ENCODE peak calls at places on chromosomes 16 and 17, in seven cellular contexts. B is stimulated activated naive CD8-positive, alpha-beta T cell treated with anti-CD3 and anti-CD28 coated beads, Interleukin-15, Interleukin-2, amounts not matched to agents 100 U/mL and 50 U/mL, for 24 hours; H is DND-41; M is aorta; J is activated CD8-positive, alpha-beta T cell treated with anti-CD3 and anti-CD28 coated beads, Interleukin-2, amount 10 ng/mL, durations not matched to agents 7 days and 5 days; K is upper lobe of right lung; P is naive B cell. C is an unnamed sample.

GRCh38 chr17:67620088-67620487 is 97.6 kb upstream of the NOL11 start:
- ATAC-seq in B (no peak), H (no peak), M (no peak), J (no peak), K (no peak), P (no peak), C (no peak)

GRCh38 chr17:47099451-47099986 is 89.6 kb downstream of the CDC27 start:
- ATAC-seq in B (no peak), H (no peak), M (no peak), J (no peak), K (no peak), P (peak), C (peak)

GRCh38 chr17:79097226-79098055 is 22.8 kb downstream of the ENGASE start:
- ATAC-seq in B (no peak), H (no peak), M (no peak), J (no peak), K (no peak), P (peak), C (peak)

GRCh38 chr17:48528153-48528912 is 2.5 kb downstream of the HOXB1 start:
- ATAC-seq in B (no peak), H (no peak), M (no peak), J (no peak), K (no peak), P (no peak), C (no peak)

GRCh38 chr17:12769981-12770380 is 19.3 kb upstream of the ARHGAP44 start:
- ATAC-seq in B (no peak), H (no peak), M (no peak), J (no peak), K (no peak), P (no peak), C (no peak)

GRCh38 chr16:20676268-20676828 is 21.1 kb downstream of the ACSM1 start:
- ATAC-seq in B (no peak), H (no peak), M (peak), J (peak), K (peak), P (peak), C (peak)

GRCh38 chr16:69494993-69495392 is 70.6 kb downstream of the CYB5B start:
- ATAC-seq in B (peak), H (no peak), M (no peak), J (no peak), K (peak), P (no peak), C (no peak)

GRCh38 chr17:49343273-49343672 is 18.8 kb downstream of the ZNF652 start:
- ATAC-seq in B (peak), H (peak), M (no peak), J (peak), K (peak), P (peak), C (peak)

GRCh38 chr17:71639865-71640264 is 481.0 kb upstream of the SOX9 start:
- ATAC-seq in B (no peak), H (no peak), M (no peak), J (no peak), K (peak), P (no peak), C (no peak)

GRCh38 chr17:46082293-46082692 is 83.2 kb downstream of the STH start:
- ATAC-seq in B (peak), H (no peak), M (no peak), J (no peak), K (no peak), P (no peak), C (no peak)

GRCh38 chr17:72749119-72749572 is 343.3 kb downstream of the SLC39A11 start:
- ATAC-seq in B (no peak), H (no peak), M (no peak), J (no peak), K (no peak), P (no peak), C (no peak)

GRCh38 chr16:10906482-10906881 is 29.5 kb downstream of the CIITA start:
- ATAC-seq in B (no peak), H (no peak), M (no peak), J (no peak), K (peak), P (no peak), C (no peak)

GRCh38 chr16:46907061-46907774 is 23.1 kb downstream of the GPT2 start:
- ATAC-seq in B (no peak), H (no peak), M (no peak), J (no peak), K (no peak), P (no peak), C (no peak)

GRCh38 chr17:58352843-58353719 is 1.1 kb upstream of the SUPT4H1 start:
- ATAC-seq in B (no peak), H (no peak), M (peak), J (no peak), K (peak), P (peak), C (peak)

GRCh38 chr17:64449545-64449944 is 630 bp downstream of the MILR1 start:
- ATAC-seq in B (no peak), H (no peak), M (no peak), J (no peak), K (peak), P (no peak), C (no peak)